ENCODE peak calls at places on chromosomes 7 and 10, in eight cellular contexts. One of them, this sample, is unnamed.

GRCh38 chr10:97991875-97992274 is 38.5 kb downstream of the CRTAC1 start:
- DNase-seq in Peyer's patch: no peak
- DNase-seq in colonic mucosa: no peak
- DNase-seq in NCI-H2029: no peak
- DNase-seq in KBM-7: peak
- DNase-seq in stimulated activated CD8-positive, alpha-beta memory T cell treated with anti-CD3 and anti-CD28 coated beads, Interleukin-4, amount 100 ng/mL, for 1 hour: no peak
- DNase-seq in stomach: no peak
- DNase-seq in tibial artery: no peak
- DNase-seq in this sample: no peak

GRCh38 chr7:95420996-95421846 is 13.6 kb downstream of the PON2 start:
- DNase-seq in stomach: no peak
- DNase-seq in KBM-7: no peak
- DNase-seq in colonic mucosa: no peak
- DNase-seq in stimulated activated CD8-positive, alpha-beta memory T cell treated with anti-CD3 and anti-CD28 coated beads, Interleukin-4, amount 100 ng/mL, for 1 hour: no peak
- DNase-seq in Peyer's patch: no peak
- DNase-seq in tibial artery: no peak
- DNase-seq in NCI-H2029: peak
- DNase-seq in this sample: no peak

GRCh38 chr7:16098585-16099179 is 322.7 kb downstream of the CRPPA start:
- DNase-seq in colonic mucosa: no peak
- DNase-seq in tibial artery: no peak
- DNase-seq in KBM-7: peak
- DNase-seq in Peyer's patch: no peak
- DNase-seq in NCI-H2029: no peak
- DNase-seq in stomach: no peak
- DNase-seq in stimulated activated CD8-positive, alpha-beta memory T cell treated with anti-CD3 and anti-CD28 coated beads, Interleukin-4, amount 100 ng/mL, for 1 hour: no peak
- DNase-seq in this sample: no peak

GRCh38 chr7:134365341-134366054 is 48.8 kb upstream of the SLC35B4 start:
- DNase-seq in NCI-H2029: no peak
- DNase-seq in stimulated activated CD8-positive, alpha-beta memory T cell treated with anti-CD3 and anti-CD28 coated beads, Interleukin-4, amount 100 ng/mL, for 1 hour: no peak
- DNase-seq in colonic mucosa: no peak
- DNase-seq in KBM-7: no peak
- DNase-seq in tibial artery: no peak
- DNase-seq in stomach: no peak
- DNase-seq in Peyer's patch: no peak
- DNase-seq in this sample: peak

GRCh38 chr10:22250897-22251605 is 33.2 kb upstream of the EBLN1 start:
- DNase-seq in stomach: no peak
- DNase-seq in tibial artery: no peak
- DNase-seq in stimulated activated CD8-positive, alpha-beta memory T cell treated with anti-CD3 and anti-CD28 coated beads, Interleukin-4, amount 100 ng/mL, for 1 hour: no peak
- DNase-seq in colonic mucosa: no peak
- DNase-seq in NCI-H2029: no peak
- DNase-seq in KBM-7: peak
- DNase-seq in Peyer's patch: no peak
- DNase-seq in this sample: no peak

GRCh38 chr10:103548581-103549348 is 55.3 kb downstream of the NEURL1 start:
- DNase-seq in stomach: peak
- DNase-seq in Peyer's patch: peak
- DNase-seq in NCI-H2029: peak
- DNase-seq in colonic mucosa: peak
- DNase-seq in KBM-7: no peak
- DNase-seq in tibial artery: peak
- DNase-seq in stimulated activated CD8-positive, alpha-beta memory T cell treated with anti-CD3 and anti-CD28 coated beads, Interleukin-4, amount 100 ng/mL, for 1 hour: no peak
- DNase-seq in this sample: no peak

GRCh38 chr10:125625586-125625985 is 57.4 kb downstream of the TEX36 start:
- DNase-seq in KBM-7: no peak
- DNase-seq in Peyer's patch: no peak
- DNase-seq in tibial artery: no peak
- DNase-seq in stomach: no peak
- DNase-seq in stimulated activated CD8-positive, alpha-beta memory T cell treated with anti-CD3 and anti-CD28 coated beads, Interleukin-4, amount 100 ng/mL, for 1 hour: no peak
- DNase-seq in NCI-H2029: no peak
- DNase-seq in colonic mucosa: no peak
- DNase-seq in this sample: no peak

GRCh38 chr10:73867871-73868631 is 6.3 kb downstream of the CAMK2G start:
- DNase-seq in colonic mucosa: no peak
- DNase-seq in tibial artery: no peak
- DNase-seq in stimulated activated CD8-positive, alpha-beta memory T cell treated with anti-CD3 and anti-CD28 coated beads, Interleukin-4, amount 100 ng/mL, for 1 hour: no peak
- DNase-seq in stomach: no peak
- DNase-seq in KBM-7: no peak
- DNase-seq in NCI-H2029: no peak
- DNase-seq in Peyer's patch: no peak
- DNase-seq in this sample: no peak

GRCh38 chr7:121604627-121605296 is 208.7 kb upstream of the FAM3C start:
- DNase-seq in tibial artery: no peak
- DNase-seq in stimulated activated CD8-positive, alpha-beta memory T cell treated with anti-CD3 and anti-CD28 coated beads, Interleukin-4, amount 100 ng/mL, for 1 hour: no peak
- DNase-seq in stomach: no peak
- DNase-seq in colonic mucosa: no peak
- DNase-seq in Peyer's patch: no peak
- DNase-seq in KBM-7: no peak
- DNase-seq in NCI-H2029: no peak
- DNase-seq in this sample: no peak

GRCh38 chr10:130481076-130481930 is 345.1 kb downstream of the GLRX3 start:
- DNase-seq in KBM-7: no peak
- DNase-seq in colonic mucosa: no peak
- DNase-seq in stomach: no peak
- DNase-seq in NCI-H2029: no peak
- DNase-seq in tibial artery: peak
- DNase-seq in Peyer's patch: no peak
- DNase-seq in stimulated activated CD8-positive, alpha-beta memory T cell treated with anti-CD3 and anti-CD28 coated beads, Interleukin-4, amount 100 ng/mL, for 1 hour: no peak
- DNase-seq in this sample: no peak

GRCh38 chr7:15561840-15562239 is at the start of gene AGMO:
- DNase-seq in tibial artery: peak
- DNase-seq in Peyer's patch: peak
- DNase-seq in KBM-7: no peak
- DNase-seq in stimulated activated CD8-positive, alpha-beta memory T cell treated with anti-CD3 and anti-CD28 coated beads, Interleukin-4, amount 100 ng/mL, for 1 hour: no peak
- DNase-seq in NCI-H2029: no peak
- DNase-seq in colonic mucosa: peak
- DNase-seq in stomach: no peak
- DNase-seq in this sample: no peak

GRCh38 chr7:131959106-131959812 is 402.8 kb upstream of the PODXL start:
- DNase-seq in tibial artery: no peak
- DNase-seq in colonic mucosa: no peak
- DNase-seq in Peyer's patch: no peak
- DNase-seq in NCI-H2029: no peak
- DNase-seq in stomach: no peak
- DNase-seq in KBM-7: no peak
- DNase-seq in stimulated activated CD8-positive, alpha-beta memory T cell treated with anti-CD3 and anti-CD28 coated beads, Interleukin-4, amount 100 ng/mL, for 1 hour: no peak
- DNase-seq in this sample: no peak

This sample was measured in GM04504.